ENCODE peak calls at places on chromosomes 1 and 21, in six cellular contexts. J is K562, B is A549, F is NB4, L is GM12878, H is HepG2. T is an unnamed sample.

GRCh38 chr1:1373051-1373450 is 2.0 kb downstream of the AURKAIP1 start:
- DNase-seq in L (no peak), J (no peak), F (no peak), B (no peak), H (no peak), T (no peak)

GRCh38 chr1:118077331-118078055 is 107.5 kb downstream of the SPAG17 start:
- DNase-seq in L (no peak), B (peak), J (peak), F (peak), H (peak), T (peak)

GRCh38 chr1:93437976-93438605 is 9.8 kb upstream of the FNBP1L start:
- DNase-seq in L (no peak), H (peak), J (peak), F (peak), B (peak), T (peak)

GRCh38 chr1:21950734-21951575 is 13.8 kb upstream of the HSPG2 start:
- DNase-seq in B (no peak), J (no peak), L (no peak), F (no peak), H (no peak), T (no peak)

GRCh38 chr1:60367522-60367921 is 294.0 kb upstream of the C1orf87 start:
- DNase-seq in F (no peak), H (no peak), B (no peak), L (no peak), J (no peak), T (no peak)

GRCh38 chr1:30876451-30877204 is 31.9 kb downstream of the SDC3 start:
- DNase-seq in F (no peak), L (no peak), J (no peak), H (no peak), B (no peak), T (no peak)

GRCh38 chr21:35128526-35128925 is 79.4 kb upstream of the RUNX1 start:
- DNase-seq in J (no peak), H (no peak), L (no peak), F (no peak), B (no peak), T (no peak)

GRCh38 chr21:33703750-33704606 is 61.7 kb downstream of the ITSN1 start:
- DNase-seq in L (no peak), B (no peak), F (no peak), J (peak), H (no peak), T (peak)

GRCh38 chr1:87495147-87495546 is 166.5 kb downstream of the LMO4 start:
- DNase-seq in J (peak), F (peak), H (no peak), B (no peak), L (no peak), T (no peak)

GRCh38 chr1:111582644-111583618 is 36.7 kb upstream of the RAP1A start:
- DNase-seq in B (no peak), J (no peak), H (no peak), L (no peak), F (no peak), T (no peak)

GRCh38 chr1:66337249-66337648 is 196.7 kb upstream of the SGIP1 start:
- DNase-seq in H (no peak), L (no peak), J (no peak), B (no peak), F (peak), T (no peak)

GRCh38 chr1:183693521-183693920 is 40.4 kb upstream of the APOBEC4 start:
- DNase-seq in B (no peak), L (peak), F (no peak), J (no peak), H (no peak), T (no peak)

GRCh38 chr1:245153645-245154428 is 948 bp upstream of the KIF26B start:
- DNase-seq in F (peak), H (no peak), L (no peak), J (peak), B (peak), T (peak)

GRCh38 chr1:63931468-63931867 is 157.7 kb downstream of the ROR1 start:
- DNase-seq in B (no peak), J (no peak), F (no peak), L (no peak), H (no peak), T (no peak)

GRCh38 chr1:41537257-41537656 is 52.8 kb upstream of the EDN2 start:
- DNase-seq in H (no peak), L (no peak), F (no peak), B (no peak), J (no peak), T (no peak)

GRCh38 chr1:6111571-6111970 is 65.9 kb downstream of the KCNAB2 start:
- DNase-seq in B (no peak), L (no peak), H (no peak), F (no peak), J (no peak), T (no peak)

GRCh38 chr1:15932612-15933011 is 43.3 kb downstream of the ZBTB17 start:
- DNase-seq in B (no peak), F (no peak), L (no peak), H (no peak), J (no peak), T (no peak)

DNA sequence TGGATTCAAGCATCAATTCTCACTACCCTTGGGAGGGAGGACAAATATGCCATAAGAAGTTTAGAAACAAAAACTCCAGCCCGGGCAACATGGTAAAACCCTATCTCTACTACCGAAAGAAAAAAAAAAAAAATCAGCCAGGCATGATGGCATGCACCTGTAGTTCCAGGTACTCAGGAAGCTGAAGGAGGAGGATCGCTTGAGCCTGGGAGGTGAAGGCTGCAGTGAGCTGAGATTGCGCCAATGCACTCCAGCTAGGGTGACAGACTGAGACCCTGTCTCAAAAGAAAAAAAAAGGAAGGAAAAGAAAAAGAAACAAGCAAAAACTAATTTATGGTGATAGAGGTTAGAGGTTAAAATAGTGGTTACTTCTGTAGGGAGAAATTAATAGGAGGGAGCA is 9.6 kb downstream of the ZNF644 start:
- DNase-seq in H (no peak), F (no peak), B (no peak), J (no peak), L (no peak), T (no peak)
- TF ChIP-seq MYC in H (no peak), F (no peak), B (no peak), J (no peak), L (no peak), T (no peak)

DNA sequence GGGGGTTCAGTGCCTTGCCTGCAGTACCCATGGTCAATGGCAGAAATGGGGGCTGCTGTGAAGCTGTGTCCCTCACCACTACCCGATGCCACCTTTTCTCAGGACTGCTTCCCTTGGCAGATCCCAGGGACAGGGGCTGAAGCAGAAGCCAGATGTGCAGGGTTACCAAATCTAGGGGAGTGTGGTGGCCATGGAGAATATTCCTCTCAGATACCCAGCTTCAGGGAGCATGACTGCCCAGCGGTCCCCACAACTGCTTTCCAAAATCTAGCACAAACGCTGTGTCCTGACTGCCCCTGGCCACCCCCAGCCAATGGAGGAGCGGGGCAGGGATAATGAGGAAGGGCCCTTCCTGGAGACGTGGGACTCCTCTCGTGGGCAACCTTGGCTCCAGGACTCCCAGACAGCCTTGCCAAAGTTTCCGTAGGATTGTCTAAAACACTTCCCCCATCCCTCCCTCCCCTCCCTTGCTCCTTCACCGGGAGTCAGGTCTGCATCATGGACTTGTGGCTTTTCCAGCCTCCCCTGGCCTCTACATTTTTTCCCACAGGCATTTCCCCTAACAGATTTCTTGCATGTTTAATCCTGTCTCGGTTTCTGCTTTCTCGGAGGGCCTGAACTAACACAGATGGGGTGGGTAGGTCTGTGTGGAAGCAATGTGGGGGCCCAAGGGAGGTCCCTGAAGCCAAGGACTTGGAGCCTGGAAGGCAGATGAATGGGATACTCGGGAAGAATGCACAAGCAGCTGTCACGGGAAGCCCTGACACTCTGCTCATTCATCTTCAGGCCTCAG is 80.5 kb downstream of the OMA1 start:
- DNase-seq in B (no peak), H (no peak), L (no peak), F (no peak), J (no peak), T (no peak)
- TF ChIP-seq MYC in B (no peak), H (no peak), L (no peak), F (no peak), J (no peak), T (no peak)

DNA sequence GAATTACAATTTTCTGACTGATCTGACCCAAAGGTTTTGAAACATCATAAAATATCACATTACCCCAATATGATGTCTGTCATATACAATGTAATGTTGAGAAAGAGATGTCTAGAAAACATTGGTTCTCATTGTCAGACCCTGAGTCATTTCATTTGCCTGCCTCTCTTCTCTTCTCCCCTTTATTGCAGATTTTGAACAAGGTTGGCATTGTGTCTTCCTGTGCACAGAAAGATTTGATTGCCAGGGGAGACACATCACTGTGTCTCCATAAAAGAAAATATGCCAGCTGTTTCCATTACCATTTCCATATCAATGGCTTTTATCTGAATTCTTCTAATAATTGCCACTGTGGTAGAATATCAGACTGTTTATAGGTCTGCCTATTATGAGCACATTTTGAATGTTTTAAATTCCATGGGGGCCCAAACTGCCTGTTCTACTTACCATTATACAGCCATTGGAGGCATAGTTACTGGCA is 65.6 kb downstream of the IFI44 start:
- DNase-seq in H (no peak), B (no peak), J (no peak), F (no peak), L (no peak), T (no peak)
- TF ChIP-seq MYC in H (no peak), B (no peak), J (no peak), F (no peak), L (no peak), T (no peak)

DNA sequence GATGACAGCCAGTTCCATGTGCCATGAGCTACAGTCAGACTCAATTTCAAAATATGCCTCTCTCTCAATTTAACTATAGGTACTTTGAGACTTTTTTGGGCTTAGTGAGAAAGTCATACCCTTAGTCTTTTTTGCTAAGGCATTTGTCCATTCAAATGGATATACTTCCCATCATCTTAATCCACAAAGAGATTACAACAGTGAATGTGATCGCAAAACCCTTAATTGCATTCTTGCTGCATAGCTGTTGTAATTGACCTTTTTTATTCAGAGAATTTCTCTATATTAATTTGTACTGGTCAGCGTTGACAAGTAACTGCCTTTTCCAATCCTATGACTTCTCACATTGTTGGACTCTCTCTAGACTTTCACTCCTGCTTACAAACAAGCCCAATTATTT is 38.6 kb upstream of the RGS18 start:
- DNase-seq in J (no peak), H (no peak), B (no peak), L (no peak), F (no peak), T (no peak)
- TF ChIP-seq MYC in J (no peak), H (no peak), B (no peak), L (no peak), F (no peak), T (no peak)